ENCODE peak calls at places on chromosomes 1 and 21, in six cellular contexts. A, Q, O, H, Y and I are unnamed samples.

GRCh38 chr1:204830671-204831585 is 39.7 kb upstream of the NFASC start:
- DNase-seq in A (no peak), Q (no peak), O (no peak), H (no peak), Y (no peak), I (no peak)

GRCh38 chr1:94033849-94034248 is 87.1 kb downstream of the ABCA4 start:
- DNase-seq in A (no peak), Q (no peak), O (no peak), H (no peak), Y (no peak), I (no peak)

GRCh38 chr1:206004821-206005220 is 1.6 kb upstream of the RAB7B start:
- DNase-seq in A (no peak), Q (no peak), O (no peak), H (no peak), Y (no peak), I (no peak)

GRCh38 chr1:101820080-101820479 is 176.6 kb downstream of the OLFM3 start:
- DNase-seq in A (peak; percentile 2), Q (no peak), O (no peak), H (no peak), Y (no peak), I (no peak)

GRCh38 chr1:161730050-161730564 is 8.8 kb downstream of the FCRLB start:
- DNase-seq in A (peak; percentile 69), Q (no peak), O (no peak), H (peak; percentile 27), Y (no peak), I (no peak)

GRCh38 chr1:11178021-11179015 is 10.8 kb upstream of the ANGPTL7 start:
- DNase-seq in A (no peak), Q (no peak), O (no peak), H (no peak), Y (no peak), I (peak; percentile 68)

GRCh38 chr21:33855190-33855589 is 60.4 kb downstream of the ATP5PO start:
- DNase-seq in A (no peak), Q (no peak), O (no peak), H (no peak), Y (no peak), I (no peak)

GRCh38 chr1:67818725-67819301 is 14.5 kb downstream of the GNG12 start:
- DNase-seq in A (no peak), Q (no peak), O (no peak), H (peak; percentile 67), Y (no peak), I (no peak)

GRCh38 chr1:99279525-99279924 is 15.2 kb downstream of the PLPPR4 start:
- DNase-seq in A (no peak), Q (no peak), O (no peak), H (no peak), Y (no peak), I (no peak)

GRCh38 chr1:10415211-10415930 is 14.9 kb upstream of the CENPS start:
- DNase-seq in A (peak; percentile 48), Q (peak; percentile 42), O (no peak), H (peak; percentile 50), Y (no peak), I (no peak)

GRCh38 chr21:33931799-33932390 is 16.3 kb upstream of the ATP5PO start:
- DNase-seq in A (no peak), Q (no peak), O (no peak), H (peak; percentile 14), Y (no peak), I (no peak)

GRCh38 chr1:17866451-17867029 is 111.4 kb downstream of the ACTL8 start:
- DNase-seq in A (peak; percentile 91), Q (peak; percentile 28), O (no peak), H (peak; percentile 43), Y (no peak), I (no peak)

GRCh38 chr1:99992760-99993467 is 23.1 kb downstream of the SLC35A3 start:
- DNase-seq in A (no peak), Q (no peak), O (no peak), H (no peak), Y (no peak), I (no peak)

GRCh38 chr21:26127918-26128317 is 42.7 kb downstream of the APP start:
- DNase-seq in A (no peak), Q (peak; percentile 26), O (no peak), H (no peak), Y (no peak), I (peak; percentile 36)

GRCh38 chr21:34603002-34603709 is 11.8 kb downstream of the RCAN1 start:
- DNase-seq in A (peak; percentile 56), Q (peak; percentile 86), O (peak; percentile 63), H (peak; percentile 80), Y (peak; percentile 33), I (peak; percentile 92)